ENCODE peak calls at places on chromosomes 7 and 10, in nine cellular contexts. R, L, I, E, G, X, S, N and T are unnamed samples.

GRCh38 chr10:132856869-132857524 is 71.0 kb upstream of the NKX6-2 start:
- DNase-seq in S (peak), X (peak), E (no peak), I (no peak), L (no peak), R (no peak), N (no peak), G (peak), T (no peak)

GRCh38 chr10:72259491-72260214 is 14.1 kb upstream of the DDIT4 start:
- DNase-seq in L (no peak), G (no peak), S (no peak), X (peak), R (peak), E (no peak), N (no peak), I (no peak), T (no peak)

GRCh38 chr10:133142523-133143199 is 17.4 kb upstream of the KNDC1 start:
- DNase-seq in I (no peak), G (peak), R (no peak), N (no peak), L (no peak), X (peak), E (no peak), S (no peak), T (no peak)

GRCh38 chr10:72146559-72147323 is 58.4 kb upstream of the SPOCK2 start:
- DNase-seq in I (no peak), L (no peak), X (no peak), G (no peak), N (no peak), E (no peak), S (no peak), R (no peak), T (no peak)

GRCh38 chr10:50310560-50311174 is 59.4 kb upstream of the ASAH2 start:
- DNase-seq in X (no peak), S (no peak), L (no peak), I (peak), E (peak), G (no peak), R (no peak), N (peak), T (no peak)

GRCh38 chr10:72626444-72626754 is 520 bp upstream of the MICU1 start:
- DNase-seq in S (no peak), L (no peak), N (no peak), R (no peak), E (no peak), I (no peak), X (no peak), G (no peak), T (no peak)

GRCh38 chr10:6116806-6117205 is 28.0 kb downstream of the RBM17 start:
- DNase-seq in I (no peak), G (no peak), S (no peak), R (no peak), L (no peak), X (no peak), E (no peak), N (no peak), T (no peak)

GRCh38 chr10:69239816-69240434 is 19.8 kb downstream of the HKDC1 start:
- DNase-seq in L (no peak), X (peak), S (peak), I (no peak), R (no peak), G (no peak), E (no peak), N (no peak), T (no peak)

GRCh38 chr7:140924019-140924820 is 509 bp downstream of the BRAF start:
- DNase-seq in N (peak), R (peak), S (no peak), G (peak), L (peak), X (peak), I (peak), E (peak), T (peak)

GRCh38 chr10:44334621-44335184 is 50.2 kb downstream of the CXCL12 start:
- DNase-seq in N (peak), R (no peak), E (no peak), G (no peak), X (no peak), L (no peak), S (no peak), I (no peak), T (no peak)

GRCh38 chr7:153657182-153657800 is 394.9 kb upstream of the DPP6 start:
- DNase-seq in G (no peak), I (no peak), E (no peak), R (no peak), N (no peak), S (no peak), L (no peak), X (no peak), T (no peak)

DNA sequence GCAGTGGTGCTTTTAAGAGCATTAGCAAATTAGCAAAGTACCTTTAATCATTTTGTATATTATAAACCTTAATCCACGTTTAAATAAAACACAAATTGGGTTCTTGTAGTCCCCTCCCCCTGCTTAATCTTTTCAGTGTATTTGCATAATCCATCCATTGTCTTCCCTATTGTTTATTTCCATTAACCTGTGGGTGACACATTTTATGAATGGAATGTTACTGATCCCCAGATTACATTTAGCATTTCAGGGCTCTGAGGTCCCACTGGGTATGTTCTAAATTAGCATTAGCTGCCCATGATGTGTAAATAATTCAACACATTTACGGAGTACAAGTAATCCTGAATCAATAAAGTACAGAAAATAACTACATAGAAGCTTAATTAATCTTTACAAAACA is 138.4 kb upstream of the FEZF1 start:
- DNase-seq in G (no peak), L (no peak), I (no peak), E (no peak), X (no peak), S (no peak), R (no peak), N (no peak), T (no peak)
- TF ChIP-seq POLR2A in G (no peak), L (no peak), I (no peak), E (no peak), X (no peak), S (no peak), R (no peak), N (no peak), T (no peak)

GRCh38 chr10:91983403-91983802 is 59.8 kb downstream of the BTAF1 start:
- DNase-seq in X (no peak), E (no peak), I (no peak), S (no peak), G (peak), N (no peak), R (no peak), L (no peak), T (no peak)
- TF ChIP-seq POLR2A in X (no peak), E (no peak), I (no peak), S (no peak), G (no peak), N (no peak), R (no peak), L (no peak), T (no peak)

DNA sequence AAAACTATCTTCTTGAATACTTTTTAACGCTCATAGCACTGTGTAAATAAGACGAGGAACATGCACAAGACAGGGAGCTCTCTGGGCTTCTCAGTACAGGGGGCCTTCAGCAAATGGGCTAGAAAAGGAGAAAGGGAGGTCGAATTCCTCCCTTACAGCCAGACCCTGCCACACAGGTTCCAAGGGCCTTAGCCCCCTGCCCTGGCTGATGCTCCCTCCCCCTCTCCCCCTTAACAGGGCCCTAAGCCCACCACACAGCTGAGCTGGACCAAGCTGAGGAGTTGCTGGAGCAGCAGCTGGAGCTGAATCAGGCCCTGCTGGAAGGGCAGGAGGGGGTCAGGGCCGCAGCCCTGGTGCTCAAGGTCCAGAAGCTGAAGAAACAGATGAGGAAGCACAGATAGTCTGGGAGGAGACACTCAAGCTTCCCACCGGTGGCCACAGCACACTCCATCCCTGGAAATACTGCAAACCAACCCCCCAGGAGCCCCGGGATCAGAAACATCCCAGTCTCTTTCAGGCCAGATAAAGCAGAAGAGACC is 153.9 kb downstream of the SNX13 start:
- DNase-seq in E (no peak), S (peak), N (no peak), L (peak), R (no peak), X (no peak), I (no peak), G (no peak), T (no peak)
- TF ChIP-seq POLR2A in E (no peak), S (no peak), N (no peak), L (no peak), R (no peak), X (no peak), I (no peak), G (no peak), T (no peak)

DNA sequence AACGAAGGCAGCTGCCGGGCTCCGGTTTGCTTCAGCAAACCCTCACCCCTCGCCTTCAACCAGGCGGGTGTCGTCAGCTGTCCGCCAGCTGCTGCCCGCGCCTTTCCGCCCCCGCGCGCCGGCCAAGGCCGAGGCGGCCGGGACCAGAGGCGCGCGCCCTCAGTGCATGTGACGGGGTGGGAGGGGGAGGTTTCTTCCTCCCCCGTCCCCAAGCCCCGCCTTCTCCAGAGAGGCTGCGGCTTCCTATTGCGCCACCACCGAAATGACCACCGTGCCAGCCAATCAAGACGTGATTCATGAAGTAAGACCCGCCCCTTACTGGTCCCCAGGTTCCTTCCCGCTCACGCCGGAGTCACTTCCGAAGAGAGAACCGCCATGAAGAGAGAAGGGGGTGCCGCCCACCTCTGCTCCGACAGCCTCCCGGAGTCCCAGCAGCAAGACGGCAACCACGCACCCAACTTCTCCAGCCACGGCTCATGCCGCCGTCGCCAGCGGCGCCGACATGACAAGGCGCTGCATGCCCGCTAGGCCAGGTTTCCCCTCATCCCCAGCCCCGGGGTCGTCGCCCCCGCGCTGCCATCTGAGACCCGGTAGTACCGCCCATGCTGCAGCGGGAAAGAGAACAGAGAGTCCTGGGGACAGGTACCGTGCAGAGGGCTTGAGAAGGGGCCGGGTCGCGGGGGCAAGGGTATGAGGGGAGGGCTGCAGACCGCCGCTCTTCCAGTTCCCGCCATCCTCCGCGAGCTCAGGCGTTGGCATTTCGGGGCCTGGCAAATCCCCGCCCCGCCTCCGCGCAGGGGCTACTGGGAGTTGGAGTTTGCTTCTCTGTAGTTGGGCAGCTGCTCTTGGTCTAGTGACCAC is at the start of gene SLF2:
- DNase-seq in N (peak), E (peak), I (peak), G (peak), R (peak), S (peak), X (peak), L (peak), T (no peak)
- TF ChIP-seq POLR2A in N (peak), E (peak), I (peak), G (no peak), R (peak), S (peak), X (peak), L (peak), T (peak)